ENCODE peak calls at places on chromosome 6, in ten cellular contexts. L is spleen, C is prostate gland, Q is sigmoid colon, F is stomach, T is suprapubic skin, E is SK-N-SH, J is HCT116, R is HL-60, D is transverse colon. G is an unnamed sample.

GRCh38 chr6:152096863-152097496 is 289.5 kb downstream of the ESR1 start:
- DNase-seq in L (no peak), C (no peak), Q (no peak), F (no peak), T (no peak), E (no peak), J (no peak), R (no peak), D (no peak), G (peak)

GRCh38 chr6:135941275-135941674 is 89.8 kb downstream of the PDE7B start:
- DNase-seq in L (no peak), C (no peak), Q (no peak), F (no peak), T (no peak), E (no peak), J (no peak), R (no peak), D (no peak), G (no peak)

GRCh38 chr6:169291639-169292339 is 38.1 kb upstream of the THBS2 start:
- DNase-seq in L (no peak), C (no peak), Q (no peak), F (no peak), T (no peak), E (no peak), J (no peak), R (no peak), D (no peak), G (no peak)

GRCh38 chr6:36249536-36249935 is 20.3 kb upstream of the PNPLA1 start:
- DNase-seq in L (no peak), C (no peak), Q (no peak), F (no peak), T (no peak), E (no peak), J (no peak), R (no peak), D (no peak), G (no peak)

GRCh38 chr6:136989591-136990578 is 54.9 kb downstream of the IL20RA start:
- DNase-seq in L (no peak), C (no peak), Q (peak), F (no peak), T (no peak), E (peak), J (no peak), R (no peak), D (peak), G (no peak)

GRCh38 chr6:70415660-70416059 is 2.4 kb downstream of the FAM135A start:
- DNase-seq in L (no peak), C (no peak), Q (no peak), F (no peak), T (no peak), E (no peak), J (no peak), R (no peak), D (no peak), G (no peak)

GRCh38 chr6:143516700-143517446 is 5.4 kb upstream of the FUCA2 start:
- DNase-seq in L (no peak), C (no peak), Q (no peak), F (no peak), T (no peak), E (no peak), J (no peak), R (peak), D (no peak), G (no peak)

GRCh38 chr6:26556263-26557070 is 18.3 kb downstream of the HMGN4 start:
- DNase-seq in L (no peak), C (no peak), Q (no peak), F (no peak), T (no peak), E (peak), J (peak), R (peak), D (no peak), G (peak)

GRCh38 chr6:154800338-154800737 is 67.1 kb downstream of the SCAF8 start:
- DNase-seq in L (no peak), C (no peak), Q (no peak), F (no peak), T (no peak), E (no peak), J (no peak), R (no peak), D (no peak), G (no peak)

GRCh38 chr6:127207591-127208120 is 59.0 kb upstream of the RNF146 start:
- DNase-seq in L (no peak), C (no peak), Q (no peak), F (no peak), T (no peak), E (no peak), J (no peak), R (no peak), D (no peak), G (no peak)

GRCh38 chr6:31143148-31143547 is 4.3 kb upstream of the PSORS1C2 start:
- DNase-seq in L (no peak), C (no peak), Q (peak), F (peak), T (no peak), E (no peak), J (no peak), R (no peak), D (no peak), G (no peak)

GRCh38 chr6:13248053-13248452 is 80.3 kb downstream of the TBC1D7 start:
- DNase-seq in L (no peak), C (peak), Q (no peak), F (no peak), T (no peak), E (no peak), J (no peak), R (no peak), D (no peak), G (no peak)

GRCh38 chr6:81031429-81031828 is 721.1 kb downstream of the TENT5A start:
- DNase-seq in L (no peak), C (no peak), Q (no peak), F (no peak), T (no peak), E (no peak), J (no peak), R (no peak), D (no peak), G (no peak)

GRCh38 chr6:119243657-119244056 is 105.9 kb downstream of the MAN1A1 start:
- DNase-seq in L (no peak), C (no peak), Q (no peak), F (no peak), T (no peak), E (no peak), J (no peak), R (no peak), D (no peak), G (no peak)

GRCh38 chr6:81696505-81696904 is 56.0 kb downstream of the TENT5A start:
- DNase-seq in L (no peak), C (no peak), Q (no peak), F (peak), T (no peak), E (no peak), J (no peak), R (no peak), D (no peak), G (no peak)

GRCh38 chr6:125812394-125813231 is 21.9 kb downstream of the NCOA7 start:
- DNase-seq in L (no peak), C (no peak), Q (no peak), F (no peak), T (no peak), E (no peak), J (no peak), R (no peak), D (no peak), G (no peak)

GRCh38 chr6:85323435-85324040 is 126.3 kb upstream of the NT5E start:
- DNase-seq in L (no peak), C (peak), Q (peak), F (peak), T (peak), E (peak), J (peak), R (peak), D (peak), G (peak)

GRCh38 chr6:149140910-149141290 is 176.6 kb upstream of the TAB2 start:
- DNase-seq in L (no peak), C (no peak), Q (no peak), F (no peak), T (no peak), E (no peak), J (no peak), R (no peak), D (no peak), G (no peak)

GRCh38 chr6:155313602-155314091 is 637 bp downstream of the TFB1M start:
- DNase-seq in L (no peak), C (no peak), Q (no peak), F (no peak), T (no peak), E (no peak), J (no peak), R (peak), D (no peak), G (no peak)

GRCh38 chr6:90347411-90347841 is 50.8 kb upstream of the BACH2 start:
- DNase-seq in L (no peak), C (no peak), Q (no peak), F (no peak), T (no peak), E (no peak), J (no peak), R (no peak), D (no peak), G (no peak)

GRCh38 chr6:168222261-168222660 is 97.3 kb downstream of the DACT2 start:
- DNase-seq in L (no peak), C (no peak), Q (no peak), F (no peak), T (no peak), E (no peak), J (no peak), R (no peak), D (no peak), G (no peak)

GRCh38 chr6:122673345-122673961 is 63.2 kb downstream of the PKIB start:
- DNase-seq in L (no peak), C (no peak), Q (no peak), F (no peak), T (no peak), E (no peak), J (no peak), R (no peak), D (no peak), G (no peak)

GRCh38 chr6:163634514-163635171 is 220.1 kb downstream of the QKI start:
- DNase-seq in L (no peak), C (no peak), Q (no peak), F (no peak), T (no peak), E (no peak), J (no peak), R (no peak), D (no peak), G (no peak)

GRCh38 chr6:112172540-112172939 is 81.8 kb downstream of the LAMA4 start:
- DNase-seq in L (no peak), C (no peak), Q (no peak), F (no peak), T (no peak), E (no peak), J (no peak), R (no peak), D (no peak), G (no peak)

GRCh38 chr6:148874698-148875293 is 128.0 kb downstream of the UST start:
- DNase-seq in L (no peak), C (no peak), Q (no peak), F (no peak), T (no peak), E (no peak), J (no peak), R (no peak), D (no peak), G (no peak)

GRCh38 chr6:149026530-149026942 is 279.7 kb downstream of the UST start:
- DNase-seq in L (no peak), C (peak), Q (no peak), F (no peak), T (no peak), E (peak), J (peak), R (peak), D (no peak), G (peak)

GRCh38 chr6:13339863-13340635 is 11.7 kb upstream of the TBC1D7 start:
- DNase-seq in L (no peak), C (no peak), Q (no peak), F (no peak), T (no peak), E (no peak), J (no peak), R (no peak), D (no peak), G (no peak)

GRCh38 chr6:36594816-36595167 is 630 bp downstream of the SRSF3 start:
- DNase-seq in L (no peak), C (no peak), Q (peak), F (no peak), T (no peak), E (no peak), J (no peak), R (no peak), D (no peak), G (no peak)

GRCh38 chr6:131683479-131683878 is 17.7 kb downstream of the OR2A4 start:
- DNase-seq in L (no peak), C (no peak), Q (no peak), F (no peak), T (no peak), E (no peak), J (no peak), R (no peak), D (no peak), G (no peak)

GRCh38 chr6:134846031-134846430 is 103.9 kb downstream of the ALDH8A1 start:
- DNase-seq in L (no peak), C (no peak), Q (no peak), F (no peak), T (no peak), E (no peak), J (no peak), R (no peak), D (no peak), G (no peak)

GRCh38 chr6:142946924-142947701 is 2.1 kb upstream of the HIVEP2 start:
- DNase-seq in L (peak), C (peak), Q (peak), F (peak), T (peak), E (peak), J (no peak), R (peak), D (peak), G (no peak)

GRCh38 chr6:130742282-130742681 is 84.9 kb upstream of the SMLR1 start:
- DNase-seq in L (no peak), C (no peak), Q (no peak), F (no peak), T (no peak), E (no peak), J (no peak), R (no peak), D (no peak), G (no peak)

GRCh38 chr6:81484251-81484650 is 268.2 kb downstream of the TENT5A start:
- DNase-seq in L (no peak), C (no peak), Q (no peak), F (no peak), T (no peak), E (no peak), J (no peak), R (no peak), D (no peak), G (no peak)

GRCh38 chr6:118860880-118861279 is 33.1 kb upstream of the ASF1A start:
- DNase-seq in L (no peak), C (no peak), Q (no peak), F (no peak), T (no peak), E (no peak), J (no peak), R (no peak), D (no peak), G (no peak)

GRCh38 chr6:31122803-31123706 is 2.8 kb upstream of the CDSN start:
- DNase-seq in L (no peak), C (peak), Q (peak), F (peak), T (no peak), E (peak), J (peak), R (no peak), D (no peak), G (no peak)

GRCh38 chr6:107811591-107812218 is 12.4 kb downstream of the SCML4 start:
- DNase-seq in L (no peak), C (no peak), Q (no peak), F (no peak), T (no peak), E (no peak), J (no peak), R (no peak), D (no peak), G (no peak)
- TF ChIP-seq POLR2AphosphoS5 in L (no peak), C (no peak), Q (no peak), F (no peak), T (no peak), E (no peak), J (no peak), R (no peak), D (no peak), G (no peak)

GRCh38 chr6:32442977-32443552 is 3.4 kb downstream of the HLA-DRA start:
- DNase-seq in L (no peak), C (no peak), Q (no peak), F (no peak), T (no peak), E (no peak), J (no peak), R (no peak), D (no peak), G (no peak)

GRCh38 chr6:32444433-32444832 is 4.7 kb downstream of the HLA-DRA start:
- DNase-seq in L (no peak), C (no peak), Q (no peak), F (no peak), T (no peak), E (no peak), J (no peak), R (no peak), D (no peak), G (no peak)

GRCh38 chr6:32439708-32440214 is at the start of gene HLA-DRA:
- DNase-seq in L (no peak), C (no peak), Q (no peak), F (no peak), T (no peak), E (peak), J (peak), R (peak), D (no peak), G (peak)

GRCh38 chr6:32439139-32439538 is 548 bp upstream of the HLA-DRA start:
- DNase-seq in L (no peak), C (no peak), Q (no peak), F (no peak), T (no peak), E (no peak), J (no peak), R (no peak), D (no peak), G (no peak)

GRCh38 chr6:32442243-32442667 is 2.6 kb downstream of the HLA-DRA start:
- DNase-seq in L (no peak), C (no peak), Q (no peak), F (no peak), T (no peak), E (no peak), J (no peak), R (no peak), D (no peak), G (no peak)
- H3K4me3 ChIP-seq in L (peak), C (no peak), Q (no peak), F (peak), T (no peak), E (no peak), J (no peak), R (no peak), D (no peak), G (no peak)

GRCh38 chr6:14804444-14805210 is 441.2 kb upstream of the JARID2 start:
- DNase-seq in L (peak), C (no peak), Q (peak), F (peak), T (peak), E (peak), J (no peak), R (no peak), D (peak), G (no peak)
- TF ChIP-seq POLR2AphosphoS5 in L (peak), C (no peak), Q (peak), F (peak), T (no peak), E (no peak), J (no peak), R (no peak), D (peak), G (no peak)

GRCh38 chr6:24495516-24495847 is 713 bp downstream of the ALDH5A1 start:
- DNase-seq in L (peak), C (peak), Q (peak), F (peak), T (peak), E (no peak), J (peak), R (peak), D (peak), G (no peak)
- H3K4me3 ChIP-seq in L (peak), C (peak), Q (peak), F (peak), T (peak), E (peak), J (peak), R (peak), D (peak), G (peak)

DNA sequence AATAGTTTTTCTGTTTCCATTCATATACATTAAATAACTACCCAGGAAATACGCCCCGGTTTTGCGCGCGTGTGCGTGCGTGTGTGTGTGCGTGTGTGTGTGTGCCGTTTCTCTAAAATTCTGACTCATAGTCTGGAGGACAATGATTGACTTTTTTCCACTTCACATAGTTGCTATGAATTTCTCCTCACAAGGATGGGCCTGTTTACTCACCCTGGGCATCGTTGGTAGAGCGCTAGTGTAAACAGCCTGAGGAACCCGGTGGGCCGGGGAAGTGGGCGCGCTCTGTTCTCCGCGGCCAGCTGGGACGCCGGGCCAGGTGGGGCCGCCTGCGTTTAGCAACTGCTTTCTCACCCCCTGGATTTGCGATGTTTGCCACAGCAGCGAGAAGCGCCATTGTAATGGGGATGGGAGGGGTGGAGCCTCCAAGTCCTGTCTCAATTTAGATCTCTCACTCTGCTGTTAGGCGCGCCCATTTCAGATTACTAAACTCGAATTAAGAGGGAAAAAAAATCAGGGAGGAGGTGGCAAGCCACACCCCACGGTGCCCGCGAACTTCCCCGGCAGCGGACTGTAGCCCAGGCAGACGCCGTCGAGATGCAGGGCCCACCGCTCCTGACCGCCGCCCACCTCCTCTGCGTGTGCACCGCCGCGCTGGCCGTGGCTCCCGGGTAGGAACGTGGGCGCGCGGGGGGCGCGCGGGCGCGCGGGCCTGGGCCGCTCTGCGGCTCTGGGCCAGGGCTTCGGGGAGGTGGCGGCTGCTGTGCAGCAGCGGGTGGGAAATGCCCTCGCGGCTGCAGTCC is at the start of gene CD109:
- DNase-seq in L (no peak), C (peak), Q (peak), F (no peak), T (peak), E (peak), J (peak), R (peak), D (peak), G (no peak)
- TF ChIP-seq POLR2AphosphoS5 in L (peak), C (peak), Q (peak), F (peak), T (peak), E (no peak), J (no peak), R (no peak), D (no peak), G (peak)

GRCh38 chr6:7953753-7954152 is 43.2 kb upstream of the TXNDC5 start:
- DNase-seq in L (no peak), C (no peak), Q (no peak), F (no peak), T (no peak), E (no peak), J (no peak), R (no peak), D (no peak), G (no peak)
- H3K4me3 ChIP-seq in L (no peak), C (no peak), Q (no peak), F (no peak), T (no peak), E (no peak), J (no peak), R (no peak), D (no peak), G (no peak)

GRCh38 chr6:87346700-87347099 is 2.1 kb downstream of the C6orf163 start:
- DNase-seq in L (no peak), C (no peak), Q (no peak), F (no peak), T (no peak), E (no peak), J (no peak), R (no peak), D (no peak), G (no peak)
- TF ChIP-seq POLR2AphosphoS5 in L (no peak), C (no peak), Q (no peak), F (no peak), T (no peak), E (no peak), J (no peak), R (no peak), D (no peak), G (no peak)

DNA sequence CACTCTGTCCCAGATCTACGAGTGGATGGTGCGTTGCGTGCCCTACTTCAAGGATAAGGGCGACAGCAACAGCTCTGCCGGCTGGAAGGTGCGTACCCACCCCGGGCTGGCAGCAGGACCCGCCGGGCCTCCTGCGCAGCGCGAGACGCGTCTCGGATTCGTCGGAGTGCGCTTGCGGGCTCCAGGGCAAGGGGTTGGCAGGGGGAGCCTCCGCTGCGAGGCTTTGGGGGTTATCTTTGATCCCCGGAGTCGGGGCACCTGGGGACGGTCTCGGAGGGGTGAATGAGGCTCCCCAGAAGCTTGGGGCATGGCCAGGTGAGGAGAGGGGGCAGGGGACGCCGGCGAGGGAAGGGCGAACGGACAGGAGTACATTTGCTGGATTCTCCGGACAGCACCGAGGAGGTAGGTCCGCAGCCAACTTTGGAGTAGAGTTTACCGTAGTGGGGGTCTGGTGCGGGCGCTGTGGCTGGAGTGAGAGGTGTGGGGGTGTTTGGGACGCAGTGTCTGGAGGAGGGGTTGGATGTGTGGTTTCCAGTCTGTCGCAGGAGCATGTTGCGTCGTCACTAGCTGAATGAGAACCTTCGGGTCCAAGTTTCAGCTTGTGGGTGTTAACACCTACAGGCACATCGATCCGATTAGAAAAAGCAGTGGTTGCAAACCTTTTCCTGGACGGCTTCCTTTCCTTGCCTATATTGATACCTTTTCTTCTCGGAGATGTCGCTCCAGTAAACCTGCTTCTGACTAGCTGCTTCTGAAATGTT is 1.2 kb downstream of the FOXO3 start:
- DNase-seq in L (peak), C (peak), Q (peak), F (no peak), T (no peak), E (peak), J (no peak), R (peak), D (peak), G (no peak)
- H3K4me3 ChIP-seq in L (peak), C (peak), Q (peak), F (peak), T (peak), E (peak), J (peak), R (no peak), D (peak), G (peak)